ENCODE peak calls at places on chromosomes 12 and 14, in eight cellular contexts. O is Right ventricle myocardium superior, V is HTR-8/SVneo, B is GDM1, Z is activated T-cell treated with anti-CD3 and anti-CD28 coated beads for 24 hours, U is glutamatergic neuron, G is amygdala, D is GM12865. M is an unnamed sample.
A peak's percentile ranks its signal among the peaks of the same experiment; 100 is the strongest.

GRCh38 chr14:54211562-54212308 is 185.1 kb upstream of the CDKN3 start:
- DNase-seq in O (no peak), D (no peak), B (no peak), G (no peak), V (peak; percentile 66), Z (no peak), U (no peak), M (no peak)

GRCh38 chr14:69487771-69488170 is 3.2 kb downstream of the PLEKHD1 start:
- DNase-seq in B (no peak), D (no peak), O (no peak), G (no peak), Z (no peak), V (no peak), U (no peak), M (no peak)

GRCh38 chr14:103820908-103821307 is 26.5 kb downstream of the PPP1R13B start:
- DNase-seq in B (no peak), G (no peak), V (no peak), Z (no peak), D (no peak), U (no peak), O (no peak), M (no peak)

GRCh38 chr14:22748691-22749090 is 17.8 kb upstream of the OXA1L start:
- DNase-seq in Z (no peak), D (peak; percentile 22), B (peak; percentile 7), O (no peak), G (no peak), V (no peak), U (no peak), M (no peak)

GRCh38 chr12:78696267-78696666 is 168.3 kb upstream of the SYT1 start:
- DNase-seq in V (no peak), D (no peak), U (no peak), G (no peak), O (no peak), B (no peak), Z (no peak), M (no peak)

GRCh38 chr14:89771251-89771650 is 183.3 kb downstream of the EFCAB11 start:
- DNase-seq in D (no peak), B (no peak), G (no peak), Z (no peak), V (no peak), O (no peak), U (no peak), M (no peak)

GRCh38 chr14:100846309-100846859 is 20.5 kb downstream of the MEG3 start:
- DNase-seq in O (no peak), Z (no peak), B (no peak), G (no peak), V (no peak), D (no peak), U (no peak), M (no peak)

GRCh38 chr14:75283884-75284563 is 5.4 kb downstream of the FOS start:
- DNase-seq in D (no peak), U (no peak), V (no peak), G (no peak), Z (no peak), O (no peak), B (no peak), M (peak; percentile 72)

GRCh38 chr12:77830502-77830901 is at the start of gene NAV3:
- DNase-seq in Z (no peak), D (no peak), U (no peak), G (no peak), O (no peak), V (no peak), B (no peak), M (no peak)

M was measured in spleen.